ENCODE peak calls at places on chromosomes 11 and 22, in eight cellular contexts. J is naive thymus-derived CD4-positive, alpha-beta T cell; K is K562; S is NCI-H1092; W is left cardiac atrium; X is OCI-LY7; D is stimulated activated CD8-positive, alpha-beta memory T cell treated with anti-CD3 and anti-CD28 coated beads, Interleukin-2, amount 100 ng/mL, for 1 hour; R is NAMALWA. T is an unnamed sample.

GRCh38 chr11:64313491-64314145 is 3.7 kb downstream of the TRMT112 start:
- DNase-seq in W (peak), D (no peak), K (no peak), J (no peak), S (no peak), X (no peak), R (no peak), T (no peak)

GRCh38 chr22:46750530-46750800 is 12.0 kb upstream of the TBC1D22A start:
- DNase-seq in K (no peak), J (no peak), R (no peak), W (no peak), X (no peak), D (no peak), S (no peak), T (no peak)

GRCh38 chr22:35736166-35736565 is 18.5 kb downstream of the APOL5 start:
- DNase-seq in J (no peak), R (no peak), W (no peak), K (no peak), X (no peak), S (no peak), D (no peak), T (no peak)

GRCh38 chr11:92838655-92839334 is 130.7 kb upstream of the MTNR1B start:
- DNase-seq in D (no peak), R (no peak), K (no peak), W (no peak), S (no peak), X (no peak), J (no peak), T (no peak)

GRCh38 chr11:57978686-57979531 is 44.8 kb upstream of the OR9Q1 start:
- DNase-seq in R (no peak), K (no peak), S (no peak), J (no peak), X (no peak), D (no peak), W (no peak), T (no peak)

GRCh38 chr11:35419713-35420333 is 465 bp upstream of the SLC1A2 start:
- DNase-seq in X (no peak), D (no peak), W (peak), J (no peak), K (no peak), S (no peak), R (no peak), T (peak)

GRCh38 chr11:75557649-75558494 is 4.2 kb upstream of the SERPINH1 start:
- DNase-seq in J (no peak), R (no peak), K (peak), D (no peak), X (no peak), W (peak), S (no peak), T (peak)

GRCh38 chr11:120956710-120957500 is 67.0 kb upstream of the TBCEL start:
- DNase-seq in R (peak), D (no peak), X (peak), S (no peak), J (peak), W (no peak), K (no peak), T (no peak)

GRCh38 chr22:48573766-48574165 is 1253.9 kb downstream of the BRD1 start:
- DNase-seq in W (no peak), S (no peak), J (no peak), R (no peak), K (no peak), D (no peak), X (no peak), T (no peak)

GRCh38 chr11:78532991-78533861 is 41.4 kb downstream of the NARS2 start:
- DNase-seq in X (peak), K (no peak), D (no peak), R (peak), W (no peak), S (no peak), J (no peak), T (no peak)

GRCh38 chr11:9972917-9973504 is 309.1 kb downstream of the SWAP70 start:
- DNase-seq in J (peak), K (peak), S (peak), D (no peak), X (peak), W (no peak), R (peak), T (peak)

GRCh38 chr11:102572537-102573220 is 42.1 kb upstream of the MMP7 start:
- DNase-seq in S (no peak), X (no peak), W (no peak), R (no peak), J (no peak), K (no peak), D (no peak), T (no peak)

T was measured in ELR.